ENCODE peak calls at places on chromosome 12, in four cellular contexts. One of them, this sample, is unnamed.

GRCh38 chr12:106133136-106134087 is 5.3 kb downstream of the NUAK1 start:
- DNase-seq in body of pancreas: no peak
- DNase-seq in suprapubic skin: no peak
- DNase-seq in ovary: no peak
- DNase-seq in this sample: peak; percentile 39

GRCh38 chr12:13784504-13784903 is 196.9 kb downstream of the GRIN2B start:
- DNase-seq in body of pancreas: no peak
- DNase-seq in ovary: no peak
- DNase-seq in suprapubic skin: no peak
- DNase-seq in this sample: no peak

GRCh38 chr12:57759360-57759980 is 4.6 kb downstream of the MARCHF9 start:
- DNase-seq in ovary: no peak
- DNase-seq in body of pancreas: peak; percentile 63
- DNase-seq in suprapubic skin: no peak
- DNase-seq in this sample: no peak

GRCh38 chr12:75478395-75478794 is 2.2 kb upstream of the GLIPR1 start:
- DNase-seq in body of pancreas: no peak
- DNase-seq in ovary: no peak
- DNase-seq in suprapubic skin: no peak
- DNase-seq in this sample: no peak

GRCh38 chr12:55653031-55653430 is 16.3 kb downstream of the OR10P1 start:
- DNase-seq in suprapubic skin: no peak
- DNase-seq in ovary: no peak
- DNase-seq in body of pancreas: no peak
- DNase-seq in this sample: no peak

GRCh38 chr12:3182426-3182825 is 105.2 kb downstream of the TSPAN9 start:
- DNase-seq in body of pancreas: no peak
- DNase-seq in suprapubic skin: no peak
- DNase-seq in ovary: no peak
- DNase-seq in this sample: no peak

GRCh38 chr12:93978553-93978952 is 169.8 kb upstream of the PLXNC1 start:
- DNase-seq in body of pancreas: no peak
- DNase-seq in suprapubic skin: no peak
- DNase-seq in ovary: no peak
- DNase-seq in this sample: no peak

GRCh38 chr12:39595923-39596322 is 23.7 kb downstream of the ABCD2 start:
- DNase-seq in suprapubic skin: no peak
- DNase-seq in body of pancreas: no peak
- DNase-seq in ovary: no peak
- DNase-seq in this sample: no peak

GRCh38 chr12:110661337-110661972 is 27.5 kb downstream of the HVCN1 start:
- DNase-seq in body of pancreas: peak; percentile 21
- DNase-seq in suprapubic skin: no peak
- DNase-seq in ovary: no peak
- DNase-seq in this sample: no peak

GRCh38 chr12:130765186-130765659 is 49.1 kb upstream of the RIMBP2 start:
- DNase-seq in body of pancreas: no peak
- DNase-seq in suprapubic skin: no peak
- DNase-seq in ovary: no peak
- DNase-seq in this sample: no peak

GRCh38 chr12:52208424-52209165 is 16.8 kb upstream of the KRT80 start:
- DNase-seq in body of pancreas: no peak
- DNase-seq in ovary: no peak
- DNase-seq in suprapubic skin: no peak
- DNase-seq in this sample: no peak

GRCh38 chr12:104655059-104655609 is 198.4 kb downstream of the CHST11 start:
- DNase-seq in body of pancreas: no peak
- DNase-seq in suprapubic skin: no peak
- DNase-seq in ovary: no peak
- DNase-seq in this sample: no peak

GRCh38 chr12:130266751-130267150 is 70.9 kb upstream of the PIWIL1 start:
- DNase-seq in body of pancreas: no peak
- DNase-seq in ovary: no peak
- DNase-seq in suprapubic skin: no peak
- DNase-seq in this sample: no peak

GRCh38 chr12:27707216-27707615 is 3.4 kb upstream of the MRPS35 start:
- DNase-seq in body of pancreas: no peak
- DNase-seq in suprapubic skin: no peak
- DNase-seq in ovary: no peak
- DNase-seq in this sample: no peak

GRCh38 chr12:27709932-27710591 is 570 bp upstream of the MRPS35 start:
- DNase-seq in suprapubic skin: no peak
- DNase-seq in body of pancreas: peak; percentile 53
- DNase-seq in ovary: no peak
- DNase-seq in this sample: no peak

GRCh38 chr12:27709212-27709931 is 1.3 kb upstream of the MRPS35 start:
- DNase-seq in ovary: no peak
- DNase-seq in body of pancreas: no peak
- DNase-seq in suprapubic skin: no peak
- DNase-seq in this sample: no peak

GRCh38 chr12:27703720-27704452 is 6.7 kb upstream of the MRPS35 start:
- DNase-seq in ovary: peak; percentile 66
- DNase-seq in suprapubic skin: no peak
- DNase-seq in body of pancreas: peak; percentile 87
- DNase-seq in this sample: peak; percentile 71

GRCh38 chr12:27705263-27705662 is 5.4 kb upstream of the MRPS35 start:
- DNase-seq in body of pancreas: no peak
- DNase-seq in suprapubic skin: no peak
- DNase-seq in ovary: no peak
- DNase-seq in this sample: no peak
- TF ChIP-seq CTCF in body of pancreas: no peak
- TF ChIP-seq CTCF in suprapubic skin: no peak
- TF ChIP-seq CTCF in ovary: no peak
- TF ChIP-seq CTCF in this sample: no peak

GRCh38 chr12:132923356-132923909 is 32.7 kb downstream of the ZNF605 start:
- DNase-seq in ovary: no peak
- DNase-seq in body of pancreas: no peak
- DNase-seq in suprapubic skin: no peak
- DNase-seq in this sample: no peak
- H3K9me3 ChIP-seq in ovary: peaks cover 44% of the 10 kb centered on the region
- H3K9me3 ChIP-seq in body of pancreas: peaks cover 23% of the 10 kb centered on the region
- H3K9me3 ChIP-seq in suprapubic skin: peaks cover 87% of the 10 kb centered on the region
- H3K9me3 ChIP-seq in this sample: peaks cover 79% of the 10 kb centered on the region

GRCh38 chr12:47969845-47970244 is 6.4 kb downstream of the TMEM106C start:
- DNase-seq in ovary: no peak
- DNase-seq in body of pancreas: no peak
- DNase-seq in suprapubic skin: no peak
- DNase-seq in this sample: no peak

GRCh38 chr12:47972895-47973294 is 9.5 kb downstream of the TMEM106C start:
- DNase-seq in body of pancreas: no peak
- DNase-seq in suprapubic skin: no peak
- DNase-seq in ovary: no peak
- DNase-seq in this sample: no peak

GRCh38 chr12:47973870-47974269 is 10.5 kb downstream of the TMEM106C start:
- DNase-seq in body of pancreas: no peak
- DNase-seq in suprapubic skin: no peak
- DNase-seq in ovary: no peak
- DNase-seq in this sample: no peak

GRCh38 chr12:47967461-47968430 is 4.3 kb downstream of the TMEM106C start:
- DNase-seq in body of pancreas: no peak
- DNase-seq in ovary: no peak
- DNase-seq in suprapubic skin: no peak
- DNase-seq in this sample: no peak

GRCh38 chr12:47970843-47971242 is 7.4 kb downstream of the TMEM106C start:
- DNase-seq in suprapubic skin: no peak
- DNase-seq in ovary: no peak
- DNase-seq in body of pancreas: no peak
- DNase-seq in this sample: no peak
- TF ChIP-seq CTCF in suprapubic skin: no peak
- TF ChIP-seq CTCF in ovary: no peak
- TF ChIP-seq CTCF in body of pancreas: no peak
- TF ChIP-seq CTCF in this sample: no peak

GRCh38 chr12:96371787-96372699 is 28.2 kb downstream of the CDK17 start:
- DNase-seq in ovary: no peak
- DNase-seq in body of pancreas: no peak
- DNase-seq in suprapubic skin: no peak
- DNase-seq in this sample: no peak
- H3K9me3 ChIP-seq in ovary: no peaks in the 10 kb centered on the region
- H3K9me3 ChIP-seq in body of pancreas: no peaks in the 10 kb centered on the region
- H3K9me3 ChIP-seq in suprapubic skin: no peaks in the 10 kb centered on the region
- H3K9me3 ChIP-seq in this sample: no peaks in the 10 kb centered on the region

DNA sequence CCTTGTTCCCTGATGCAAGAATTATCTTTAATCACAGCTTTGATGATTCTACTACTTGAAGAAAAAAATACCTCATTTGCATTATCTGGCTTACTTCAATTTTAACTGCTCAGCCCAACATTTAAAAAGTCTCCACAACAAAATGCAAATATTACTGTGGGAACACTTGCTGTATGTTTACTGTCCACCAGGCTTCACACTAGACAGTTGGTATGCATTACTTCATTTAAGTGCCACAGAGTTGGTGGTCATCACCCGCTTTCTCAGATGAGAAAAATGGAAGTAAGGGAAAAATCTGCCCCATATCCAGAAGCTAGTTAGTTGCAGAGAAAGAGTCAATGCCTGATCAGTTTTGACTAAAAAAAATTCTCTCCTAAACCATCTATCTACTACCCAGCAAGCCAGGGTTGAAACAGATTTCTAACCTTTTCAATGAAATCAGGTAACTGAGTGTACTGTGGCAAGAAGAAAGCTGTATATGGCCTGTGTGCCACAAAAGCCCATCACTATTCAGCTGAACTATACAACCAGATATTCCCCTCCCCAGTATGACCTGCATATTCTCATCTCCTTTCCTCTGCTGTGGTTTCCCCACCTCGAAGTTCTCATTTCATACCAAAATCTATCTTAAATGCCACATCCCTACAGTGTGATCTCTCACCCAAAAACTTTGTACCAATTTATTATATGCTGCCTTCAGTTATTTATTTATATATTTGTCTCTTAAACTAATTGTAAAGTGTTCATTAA is 90.3 kb downstream of the ATP2B1 start:
- DNase-seq in ovary: no peak
- DNase-seq in suprapubic skin: no peak
- DNase-seq in body of pancreas: no peak
- DNase-seq in this sample: no peak
- TF ChIP-seq CTCF in ovary: no peak
- TF ChIP-seq CTCF in suprapubic skin: no peak
- TF ChIP-seq CTCF in body of pancreas: no peak
- TF ChIP-seq CTCF in this sample: no peak

GRCh38 chr12:34604631-34605509 is 582.6 kb downstream of the ALG10 start:
- DNase-seq in body of pancreas: no peak
- DNase-seq in ovary: no peak
- DNase-seq in suprapubic skin: peak; percentile 72
- DNase-seq in this sample: no peak
- H3K9me3 ChIP-seq in body of pancreas: peaks cover 4% of the 10 kb centered on the region
- H3K9me3 ChIP-seq in ovary: no peaks in the 10 kb centered on the region
- H3K9me3 ChIP-seq in suprapubic skin: peaks cover 51% of the 10 kb centered on the region
- H3K9me3 ChIP-seq in this sample: no peaks in the 10 kb centered on the region

DNA sequence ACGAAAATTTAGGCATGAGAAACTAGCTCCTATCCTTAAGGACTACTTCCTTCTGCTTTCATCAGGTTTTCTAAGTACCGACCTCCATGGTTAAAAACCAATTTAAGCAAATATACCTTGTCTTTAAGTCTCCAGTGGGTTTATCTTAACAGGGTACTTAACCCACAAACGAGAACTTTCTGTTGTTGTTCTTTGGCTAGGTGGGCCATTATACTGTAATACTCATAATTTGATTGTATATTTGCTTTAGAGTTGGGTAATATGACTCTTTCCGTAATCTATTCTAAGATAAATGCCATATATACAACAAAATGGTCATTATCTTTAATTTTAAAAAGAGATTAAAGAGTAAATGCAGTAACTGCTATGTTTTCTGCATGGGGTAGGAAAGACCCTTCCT is 21.6 kb downstream of the RASSF8 start:
- DNase-seq in body of pancreas: no peak
- DNase-seq in suprapubic skin: no peak
- DNase-seq in ovary: no peak
- DNase-seq in this sample: no peak
- TF ChIP-seq CTCF in body of pancreas: no peak
- TF ChIP-seq CTCF in suprapubic skin: no peak
- TF ChIP-seq CTCF in ovary: no peak
- TF ChIP-seq CTCF in this sample: no peak

DNA sequence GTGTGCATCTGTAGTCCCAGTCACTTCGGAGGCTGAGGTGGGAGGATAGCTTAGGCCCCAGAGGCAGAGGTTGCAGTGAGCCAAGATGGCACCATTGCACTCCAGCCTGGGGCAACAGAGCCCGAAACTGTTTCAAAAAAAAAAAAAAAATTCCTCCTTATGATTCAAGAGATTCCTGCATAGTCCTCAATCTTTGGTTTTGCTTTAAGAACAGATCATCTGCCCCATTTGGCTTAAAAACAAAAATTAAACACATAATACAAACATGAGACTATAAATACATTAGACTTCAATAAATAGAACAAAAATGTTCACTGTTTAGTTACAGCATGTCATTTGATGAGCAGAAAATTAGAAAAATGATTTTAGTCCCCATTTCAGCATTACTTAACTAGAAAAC is 131.2 kb downstream of the PAWR start:
- DNase-seq in body of pancreas: no peak
- DNase-seq in suprapubic skin: no peak
- DNase-seq in ovary: no peak
- DNase-seq in this sample: no peak
- H3K9me3 ChIP-seq in body of pancreas: no peaks in the 10 kb centered on the region
- H3K9me3 ChIP-seq in suprapubic skin: no peaks in the 10 kb centered on the region
- H3K9me3 ChIP-seq in ovary: no peaks in the 10 kb centered on the region
- H3K9me3 ChIP-seq in this sample: peaks cover 5% of the 10 kb centered on the region

DNA sequence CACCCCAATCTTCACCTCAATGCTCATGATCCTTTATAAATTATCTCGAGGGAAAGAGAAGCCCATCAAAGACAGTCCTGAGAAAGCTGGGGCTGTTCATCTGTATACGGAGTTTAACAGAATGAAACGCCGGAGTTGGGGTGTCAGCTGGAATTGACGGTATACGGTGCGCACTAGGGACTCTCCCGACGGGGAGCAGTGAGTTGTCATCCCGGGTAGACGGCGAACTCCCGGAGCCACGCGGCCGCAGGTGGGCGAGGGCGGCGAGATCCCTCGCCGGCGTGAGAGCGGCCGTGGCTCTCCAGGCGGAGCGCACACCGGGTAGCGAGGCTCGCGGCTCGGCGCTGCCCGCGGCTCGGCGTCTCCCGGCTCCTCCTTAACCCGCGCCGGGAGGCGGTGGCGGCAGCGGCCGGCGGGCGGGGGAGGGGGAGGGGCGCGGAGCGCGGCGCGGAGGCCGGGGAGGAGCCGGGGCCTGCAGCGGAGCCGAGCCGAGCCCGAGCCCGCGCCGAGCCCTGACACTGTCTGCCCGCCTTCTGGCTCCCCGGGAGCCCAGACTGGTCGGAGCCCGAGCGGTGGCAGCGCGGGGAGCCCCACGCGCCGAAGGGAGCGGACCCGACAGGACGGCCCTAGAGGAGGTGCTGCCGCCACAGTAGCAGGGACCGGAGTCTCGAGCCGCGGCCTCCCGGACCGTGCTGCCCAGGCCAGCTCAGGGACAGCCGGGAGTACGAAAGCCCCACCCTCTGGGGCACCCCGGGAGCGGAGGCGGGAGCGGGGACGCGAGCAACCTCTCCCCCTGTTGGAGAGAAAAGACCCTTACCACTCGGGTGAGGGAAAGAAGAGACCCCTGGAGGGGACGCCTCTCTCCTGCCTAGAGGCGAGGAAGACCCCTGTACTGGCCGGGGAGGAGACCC is at the start of gene FOXJ2:
- DNase-seq in ovary: peak; percentile 87
- DNase-seq in body of pancreas: peak; percentile 84
- DNase-seq in suprapubic skin: peak; percentile 85
- DNase-seq in this sample: peak; percentile 88
- TF ChIP-seq CTCF in ovary: no peak
- TF ChIP-seq CTCF in body of pancreas: no peak
- TF ChIP-seq CTCF in suprapubic skin: no peak
- TF ChIP-seq CTCF in this sample: no peak

This sample was measured in PC-9.